ENCODE peak calls at places on chromosomes 5 and 9, in six cellular contexts. G is NCI-H82, P is uterus, K is OCI-M1, B is hypothalamus, J is activated T-cell treated with anti-CD3 and anti-CD28 coated beads for 48 hours. S is an unnamed sample.

GRCh38 chr9:38130724-38131123 is 61.7 kb upstream of the SHB start:
- DNase-seq in G (no peak), P (no peak), K (peak), B (no peak), J (no peak), S (no peak)

GRCh38 chr9:68931821-68932220 is 82.1 kb downstream of the PRKACG start:
- DNase-seq in G (no peak), P (no peak), K (no peak), B (no peak), J (no peak), S (no peak)

GRCh38 chr5:134005415-134006118 is 792 bp upstream of the VDAC1 start:
- DNase-seq in G (peak), P (no peak), K (peak), B (no peak), J (no peak), S (peak)

GRCh38 chr5:68331202-68332108 is 115.9 kb downstream of the PIK3R1 start:
- DNase-seq in G (no peak), P (no peak), K (peak), B (no peak), J (no peak), S (no peak)

GRCh38 chr9:99294850-99295461 is 72.9 kb downstream of the SEC61B start:
- DNase-seq in G (peak), P (no peak), K (peak), B (no peak), J (no peak), S (no peak)

GRCh38 chr5:52727568-52727967 is 60.1 kb upstream of the ITGA1 start:
- DNase-seq in G (no peak), P (peak), K (no peak), B (no peak), J (no peak), S (no peak)

GRCh38 chr5:168714046-168714445 is 134.9 kb upstream of the PANK3 start:
- DNase-seq in G (no peak), P (no peak), K (no peak), B (no peak), J (no peak), S (no peak)

GRCh38 chr5:179275941-179276837 is 69.1 kb downstream of the ADAMTS2 start:
- DNase-seq in G (no peak), P (peak), K (no peak), B (no peak), J (no peak), S (peak)

GRCh38 chr5:26482076-26482816 is 556.1 kb downstream of the CDH9 start:
- DNase-seq in G (no peak), P (no peak), K (peak), B (no peak), J (no peak), S (no peak)

GRCh38 chr5:11719888-11720481 is 184.3 kb downstream of the CTNND2 start:
- DNase-seq in G (peak), P (no peak), K (peak), B (peak), J (peak), S (no peak)

GRCh38 chr5:35854248-35854647 is 2.4 kb upstream of the IL7R start:
- DNase-seq in G (no peak), P (no peak), K (no peak), B (no peak), J (no peak), S (no peak)

GRCh38 chr5:170520319-170520718 is 16.5 kb downstream of the KCNIP1 start:
- DNase-seq in G (no peak), P (no peak), K (no peak), B (no peak), J (no peak), S (no peak)

GRCh38 chr9:88818495-88819201 is 172.6 kb upstream of the S1PR3 start:
- DNase-seq in G (no peak), P (no peak), K (no peak), B (no peak), J (no peak), S (no peak)

GRCh38 chr9:86500031-86500430 is 145.8 kb upstream of the TUT7 start:
- DNase-seq in G (no peak), P (no peak), K (no peak), B (no peak), J (no peak), S (no peak)

GRCh38 chr5:126422994-126423788 is at the start of gene GRAMD2B:
- DNase-seq in G (peak), P (peak), K (peak), B (peak), J (peak), S (peak)

GRCh38 chr5:112420111-112420864 is 1.2 kb upstream of the EPB41L4A start:
- DNase-seq in G (peak), P (peak), K (peak), B (peak), J (peak), S (peak)

GRCh38 chr9:134678206-134678605 is 36.6 kb downstream of the COL5A1 start:
- DNase-seq in G (no peak), P (no peak), K (no peak), B (no peak), J (no peak), S (peak)

GRCh38 chr5:143685416-143685815 is 126.5 kb upstream of the HMHB1 start:
- DNase-seq in G (peak), P (no peak), K (no peak), B (no peak), J (no peak), S (no peak)

GRCh38 chr9:37938121-37938906 is 34.4 kb upstream of the SLC25A51 start:
- DNase-seq in G (no peak), P (peak), K (no peak), B (peak), J (no peak), S (peak)

GRCh38 chr5:56838409-56839039 is 23.2 kb downstream of the MAP3K1 start:
- DNase-seq in G (peak), P (no peak), K (peak), B (peak), J (no peak), S (no peak)

GRCh38 chr5:147731708-147732551 is 50.6 kb downstream of the JAKMIP2 start:
- DNase-seq in G (no peak), P (no peak), K (no peak), B (no peak), J (no peak), S (no peak)

GRCh38 chr5:81852277-81853004 is 101.5 kb upstream of the SSBP2 start:
- DNase-seq in G (peak), P (peak), K (no peak), B (no peak), J (no peak), S (peak)

GRCh38 chr5:170534177-170534576 is 30.4 kb downstream of the KCNIP1 start:
- DNase-seq in G (no peak), P (no peak), K (no peak), B (no peak), J (no peak), S (no peak)